ENCODE peak calls at places on chromosomes 7 and 10, in four cellular contexts. C is psoas muscle, E is small intestine, J is uterus. D is an unnamed sample. For H3K4me1 and H3K27me3, the result is how much of the 10 kb centered on the place peaks cover.

GRCh38 chr7:51276967-51277366 is 39.6 kb downstream of the COBL start:
- DNase-seq in C (no peak), E (no peak), J (no peak), D (no peak)

GRCh38 chr10:84296071-84296981 is 32.1 kb upstream of the CCSER2 start:
- DNase-seq in J (no peak), C (no peak), E (no peak), D (no peak)

GRCh38 chr7:29878081-29878688 is 71.9 kb downstream of the WIPF3 start:
- DNase-seq in J (no peak), E (peak), C (no peak), D (no peak)

GRCh38 chr7:68306692-68307107 is 1291.6 kb upstream of the AUTS2 start:
- DNase-seq in C (no peak), E (no peak), J (no peak), D (no peak)

GRCh38 chr10:44993226-44993921 is 7.3 kb upstream of the ZNF22 start:
- DNase-seq in E (no peak), J (peak), C (no peak), D (peak)

GRCh38 chr10:22618081-22618785 is 96.1 kb downstream of the PIP4K2A start:
- DNase-seq in J (no peak), E (no peak), C (no peak), D (peak)

GRCh38 chr7:41163991-41164390 is 538.9 kb downstream of the INHBA start:
- DNase-seq in E (no peak), C (no peak), J (no peak), D (no peak)

GRCh38 chr7:48074231-48074654 is 14.8 kb upstream of the UPP1 start:
- DNase-seq in J (no peak), C (no peak), E (no peak), D (no peak)

GRCh38 chr10:17951868-17952371 is at the start of gene SLC39A12:
- DNase-seq in J (no peak), E (no peak), C (no peak), D (no peak)

GRCh38 chr7:129828989-129829676 is 123.6 kb downstream of the UBE2H start:
- DNase-seq in J (no peak), E (no peak), C (no peak), D (no peak)

GRCh38 chr7:28621369-28621807 is 209.1 kb downstream of the CREB5 start:
- DNase-seq in J (no peak), C (no peak), E (no peak), D (no peak)

GRCh38 chr10:49323171-49323895 is 24.4 kb downstream of the C10orf71 start:
- DNase-seq in J (no peak), C (peak), E (no peak), D (no peak)

GRCh38 chr10:123404357-123404756 is 250.2 kb downstream of the BUB3 start:
- DNase-seq in C (no peak), J (no peak), E (no peak), D (no peak)

GRCh38 chr7:158421394-158421793 is 166.2 kb downstream of the PTPRN2 start:
- DNase-seq in E (no peak), J (no peak), C (no peak), D (no peak)

GRCh38 chr10:48684792-48685651 is at the start of gene WDFY4:
- DNase-seq in J (no peak), E (no peak), C (no peak), D (no peak)

DNA sequence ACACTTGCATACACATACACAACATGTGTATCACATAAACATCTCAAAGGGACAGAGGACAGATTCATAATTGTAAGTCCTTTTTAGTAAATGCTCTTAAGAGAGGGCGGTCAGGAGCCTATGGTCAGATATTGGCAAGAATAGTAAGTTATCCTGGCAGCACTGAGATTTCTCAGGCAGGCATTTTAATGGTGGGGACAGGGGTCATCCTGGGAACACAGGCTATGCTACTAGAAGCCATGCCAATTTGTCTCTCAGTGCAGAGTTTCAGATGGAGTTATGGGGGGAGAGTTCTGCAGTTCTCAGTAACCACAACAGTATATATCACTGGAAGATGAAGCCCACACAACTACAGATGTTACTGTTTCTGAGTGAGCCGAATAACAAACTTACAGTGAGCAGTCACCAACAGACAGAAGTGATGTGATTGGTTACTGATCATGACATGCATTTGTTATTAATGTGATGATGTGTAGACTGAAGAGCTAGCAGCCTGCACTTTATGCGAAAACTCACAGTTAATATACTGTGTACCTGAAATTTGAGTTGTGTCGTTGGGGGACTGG is 16.4 kb downstream of the ZNF487 start:
- DNase-seq in E (no peak), C (no peak), J (no peak), D (no peak)
- H3K4me1 ChIP-seq in E (under half), C (under half), J (under half), D (under half)

GRCh38 chr10:121690970-121691369 is 92.7 kb upstream of the FGFR2 start:
- DNase-seq in E (no peak), J (no peak), C (no peak), D (no peak)
- H3K27me3 ChIP-seq in E (under half), J (under half), C (under half), D (under half)

GRCh38 chr7:7816816-7817536 is 98.6 kb upstream of the RPA3 start:
- DNase-seq in C (no peak), E (no peak), J (no peak), D (no peak)
- H3K4me3 ChIP-seq in C (no peak), E (no peak), J (no peak), D (no peak)

GRCh38 chr10:97920865-97921264 is 71.2 kb downstream of the GOLGA7B start:
- DNase-seq in J (no peak), E (no peak), C (no peak), D (no peak)
- H3K4me1 ChIP-seq in J (under half), E (under half), C (under half), D (under half)

GRCh38 chr7:151410405-151411390 is 860 bp upstream of the WDR86 start:
- DNase-seq in J (no peak), C (peak), E (no peak), D (peak)
- H3K27me3 ChIP-seq in J (under half), C (under half), E (under half), D (under half)